ENCODE peak calls at places on chromosomes 1 and 21, in eight cellular contexts. G is heart right ventricle; J is hepatocyte; O is heart left ventricle; K is psoas muscle; Q is IMR-90; N is CD4-positive, CD25-positive, alpha-beta regulatory T cell; M is A549. H is an unnamed sample. For H3K4me1, the result is how much of the 10 kb centered on the place peaks cover.

GRCh38 chr1:31420716-31421115 is 7.7 kb downstream of the SERINC2 start:
- DNase-seq in G (no peak), J (no peak), O (no peak), K (no peak), Q (no peak), N (no peak), M (no peak), H (no peak)

GRCh38 chr21:18545908-18546307 is 142.3 kb upstream of the TMPRSS15 start:
- DNase-seq in G (no peak), J (no peak), O (no peak), K (no peak), Q (no peak), N (no peak), M (no peak), H (no peak)

GRCh38 chr1:145688924-145689323 is 18.2 kb downstream of the PDZK1 start:
- DNase-seq in G (no peak), J (no peak), O (no peak), K (no peak), Q (no peak), N (no peak), M (no peak), H (no peak)

GRCh38 chr1:229339520-229339919 is 3.3 kb downstream of the CCSAP start:
- DNase-seq in G (no peak), J (no peak), O (no peak), K (no peak), Q (no peak), N (no peak), M (no peak), H (no peak)

GRCh38 chr1:17653728-17654351 is 101.3 kb upstream of the ACTL8 start:
- DNase-seq in G (peak), J (peak), O (no peak), K (peak), Q (peak), N (no peak), M (peak), H (peak)

GRCh38 chr1:245701631-245702030 is 546.8 kb downstream of the KIF26B start:
- DNase-seq in G (no peak), J (no peak), O (no peak), K (no peak), Q (no peak), N (no peak), M (no peak), H (no peak)

GRCh38 chr1:167328762-167329483 is 108.2 kb downstream of the POU2F1 start:
- DNase-seq in G (peak), J (no peak), O (no peak), K (no peak), Q (peak), N (no peak), M (no peak), H (no peak)

GRCh38 chr1:66890621-66891020 is 34.0 kb downstream of the DNAI4 start:
- DNase-seq in G (no peak), J (no peak), O (no peak), K (no peak), Q (no peak), N (no peak), M (no peak), H (no peak)

GRCh38 chr1:228756457-228756856 is 21.2 kb downstream of the RHOU start:
- DNase-seq in G (no peak), J (no peak), O (no peak), K (no peak), Q (no peak), N (no peak), M (no peak), H (no peak)

GRCh38 chr1:227887697-227888403 is 59.9 kb downstream of the WNT9A start:
- DNase-seq in G (peak), J (peak), O (peak), K (peak), Q (no peak), N (no peak), M (no peak), H (peak)

GRCh38 chr1:41351262-41352151 is 9.7 kb upstream of the FOXO6 start:
- DNase-seq in G (no peak), J (no peak), O (peak), K (no peak), Q (no peak), N (no peak), M (no peak), H (no peak)

GRCh38 chr1:206955476-206956312 is 9.4 kb upstream of the PIGR start:
- DNase-seq in G (no peak), J (peak), O (no peak), K (no peak), Q (no peak), N (no peak), M (no peak), H (no peak)

GRCh38 chr1:208170252-208170651 is 73.9 kb downstream of the PLXNA2 start:
- DNase-seq in G (peak), J (no peak), O (peak), K (no peak), Q (no peak), N (no peak), M (no peak), H (peak)

GRCh38 chr1:210132582-210132981 is 100.0 kb upstream of the SERTAD4 start:
- DNase-seq in G (no peak), J (peak), O (no peak), K (no peak), Q (peak), N (no peak), M (no peak), H (no peak)

GRCh38 chr1:109704173-109704572 is 7.9 kb upstream of the GSTM5 start:
- DNase-seq in G (no peak), J (no peak), O (no peak), K (no peak), Q (peak), N (no peak), M (no peak), H (no peak)

GRCh38 chr1:4792565-4792964 is 138.2 kb downstream of the AJAP1 start:
- DNase-seq in G (no peak), J (no peak), O (no peak), K (no peak), Q (no peak), N (no peak), M (no peak), H (no peak)

GRCh38 chr1:161492827-161493226 is 12.4 kb upstream of the FCGR2A start:
- DNase-seq in G (no peak), J (no peak), O (no peak), K (no peak), Q (no peak), N (no peak), M (no peak), H (no peak)

GRCh38 chr1:25780318-25781129 is 19.5 kb upstream of the SELENON start:
- DNase-seq in G (no peak), J (peak), O (no peak), K (no peak), Q (peak), N (no peak), M (no peak), H (no peak)

GRCh38 chr1:117511273-117511672 is 94.6 kb upstream of the TENT5C start:
- DNase-seq in G (no peak), J (no peak), O (no peak), K (no peak), Q (peak), N (no peak), M (no peak), H (no peak)

GRCh38 chr1:27525296-27526271 is 35.6 kb upstream of the WASF2 start:
- DNase-seq in G (peak), J (peak), O (peak), K (peak), Q (peak), N (peak), M (no peak), H (peak)

GRCh38 chr1:215132156-215132555 is 49.6 kb downstream of the KCNK2 start:
- DNase-seq in G (no peak), J (no peak), O (no peak), K (no peak), Q (peak), N (no peak), M (no peak), H (no peak)

GRCh38 chr1:19345391-19345790 is 33.3 kb downstream of the SLC66A1 start:
- DNase-seq in G (no peak), J (no peak), O (no peak), K (no peak), Q (no peak), N (no peak), M (no peak), H (no peak)

GRCh38 chr1:38929476-38929875 is 12.2 kb downstream of the RHBDL2 start:
- DNase-seq in G (peak), J (no peak), O (no peak), K (no peak), Q (no peak), N (no peak), M (no peak), H (no peak)

GRCh38 chr1:202274611-202275010 is 67.1 kb downstream of the UBE2T start:
- DNase-seq in G (no peak), J (peak), O (peak), K (no peak), Q (peak), N (peak), M (peak), H (no peak)

GRCh38 chr1:152954436-152954835 is 7.4 kb downstream of the SPRR5 start:
- DNase-seq in G (no peak), J (no peak), O (no peak), K (no peak), Q (no peak), N (no peak), M (no peak), H (no peak)

GRCh38 chr1:32181065-32181464 is 1.6 kb downstream of the TXLNA start:
- DNase-seq in G (no peak), J (no peak), O (no peak), K (no peak), Q (no peak), N (no peak), M (no peak), H (no peak)

GRCh38 chr1:52952112-52952511 is 25.0 kb downstream of the SCP2 start:
- DNase-seq in G (no peak), J (no peak), O (no peak), K (no peak), Q (no peak), N (no peak), M (no peak), H (no peak)

GRCh38 chr1:212782422-212783154 is 9.0 kb downstream of the NSL1 start:
- DNase-seq in G (no peak), J (peak), O (peak), K (no peak), Q (peak), N (no peak), M (no peak), H (no peak)

GRCh38 chr1:15684042-15684461 is at the start of gene PLEKHM2:
- DNase-seq in G (peak), J (peak), O (peak), K (peak), Q (peak), N (peak), M (peak), H (peak)

GRCh38 chr1:34272152-34272551 is 95.4 kb downstream of the C1orf94 start:
- DNase-seq in G (no peak), J (no peak), O (no peak), K (no peak), Q (no peak), N (no peak), M (no peak), H (no peak)

GRCh38 chr1:65539272-65540131 is 119.0 kb downstream of the LEPR start:
- DNase-seq in G (no peak), J (no peak), O (no peak), K (no peak), Q (no peak), N (no peak), M (no peak), H (no peak)

GRCh38 chr1:24263211-24263610 is 55.9 kb upstream of the GRHL3 start:
- DNase-seq in G (no peak), J (no peak), O (no peak), K (no peak), Q (no peak), N (no peak), M (no peak), H (no peak)

GRCh38 chr1:46528297-46528955 is 23.0 kb downstream of the KNCN start:
- DNase-seq in G (no peak), J (no peak), O (no peak), K (no peak), Q (peak), N (no peak), M (no peak), H (no peak)

GRCh38 chr1:108000620-108001105 is 35.7 kb upstream of the VAV3 start:
- DNase-seq in G (peak), J (peak), O (peak), K (peak), Q (peak), N (no peak), M (no peak), H (peak)

GRCh38 chr1:7500381-7501258 is 270.5 kb upstream of the VAMP3 start:
- DNase-seq in G (no peak), J (no peak), O (no peak), K (no peak), Q (no peak), N (no peak), M (no peak), H (peak)

GRCh38 chr1:92884195-92884594 is 52.4 kb downstream of the RPL5 start:
- DNase-seq in G (no peak), J (no peak), O (no peak), K (no peak), Q (no peak), N (no peak), M (no peak), H (no peak)

GRCh38 chr1:24175033-24175755 is 11.9 kb downstream of the IFNLR1 start:
- DNase-seq in G (no peak), J (no peak), O (no peak), K (no peak), Q (no peak), N (no peak), M (no peak), H (no peak)

GRCh38 chr21:41508415-41509205 is 652 bp upstream of the TMPRSS2 start:
- DNase-seq in G (no peak), J (peak), O (no peak), K (no peak), Q (no peak), N (no peak), M (no peak), H (no peak)
- H3K4me3 ChIP-seq in G (peak), J (no peak), O (peak), K (no peak), Q (no peak), N (no peak), M (peak), H (peak)

DNA sequence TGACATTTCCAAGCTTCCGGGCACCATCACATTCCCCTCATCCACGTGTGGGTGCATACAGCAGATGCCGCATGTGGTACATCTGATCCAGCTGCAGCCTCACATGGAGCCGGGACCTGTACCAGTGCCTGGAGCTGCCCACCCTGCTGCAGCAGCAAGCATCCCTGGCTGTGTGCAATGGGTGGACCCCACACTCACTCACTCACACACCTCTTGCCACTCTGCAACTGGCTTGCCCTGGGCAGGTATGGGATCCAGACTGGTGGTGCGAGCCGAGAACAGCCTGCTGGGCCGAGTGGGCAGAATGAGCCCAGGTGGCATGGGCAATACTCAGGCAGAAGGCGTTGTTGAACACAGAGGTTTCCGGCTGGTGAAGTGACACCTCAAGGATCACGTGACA is 75.0 kb downstream of the DPYD start:
- DNase-seq in G (peak), J (no peak), O (no peak), K (no peak), Q (no peak), N (no peak), M (no peak), H (no peak)
- H3K4me1 ChIP-seq in G (under half), J (under half), O (under half), K (under half), Q (under half), N (under half), M (under half), H (under half)

GRCh38 chr1:217003355-217003754 is 280.1 kb upstream of the ESRRG start:
- DNase-seq in G (no peak), J (no peak), O (no peak), K (no peak), Q (no peak), N (no peak), M (no peak), H (no peak)

DNA sequence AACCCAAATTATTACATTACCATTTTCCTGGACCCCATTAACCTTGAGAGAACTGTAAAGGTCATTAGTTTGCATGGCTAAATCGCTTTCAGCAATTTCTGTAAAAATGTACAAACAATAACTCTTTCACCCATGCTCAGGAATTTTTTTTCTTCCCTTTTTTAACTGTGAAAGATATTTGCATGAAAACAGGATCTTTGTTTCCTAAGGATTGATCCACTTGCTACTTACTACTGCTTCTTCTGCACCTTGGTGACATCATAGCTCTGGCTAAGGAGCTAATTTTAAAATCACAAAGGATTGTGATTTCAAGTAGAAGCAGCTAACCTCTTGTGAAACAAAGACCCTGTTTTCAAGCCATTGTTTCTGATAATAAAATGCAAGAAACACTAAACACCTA is 274.6 kb upstream of the ESRRG start:
- DNase-seq in G (no peak), J (no peak), O (no peak), K (no peak), Q (no peak), N (no peak), M (no peak), H (no peak)
- H3K4me3 ChIP-seq in G (no peak), J (no peak), O (no peak), K (no peak), Q (no peak), N (no peak), M (no peak), H (no peak)

GRCh38 chr1:170203693-170204092 is 57.9 kb downstream of the NTMT2 start:
- DNase-seq in G (no peak), J (no peak), O (no peak), K (no peak), Q (no peak), N (no peak), M (no peak), H (no peak)
- H3K4me1 ChIP-seq in G (under half), J (under half), O (under half), K (under half), Q (under half), N (under half), M (under half), H (under half)

GRCh38 chr1:235649722-235650163 is at the start of gene GNG4:
- DNase-seq in G (no peak), J (peak), O (no peak), K (no peak), Q (no peak), N (no peak), M (no peak), H (no peak)

GRCh38 chr1:235646463-235646862 is 3.1 kb downstream of the GNG4 start:
- DNase-seq in G (no peak), J (no peak), O (no peak), K (no peak), Q (no peak), N (no peak), M (no peak), H (no peak)

GRCh38 chr1:235650341-235651169 is 971 bp upstream of the GNG4 start:
- DNase-seq in G (no peak), J (peak), O (no peak), K (no peak), Q (no peak), N (no peak), M (no peak), H (peak)

GRCh38 chr1:235648954-235649721 is 446 bp downstream of the GNG4 start:
- DNase-seq in G (peak), J (peak), O (peak), K (peak), Q (peak), N (peak), M (no peak), H (peak)

DNA sequence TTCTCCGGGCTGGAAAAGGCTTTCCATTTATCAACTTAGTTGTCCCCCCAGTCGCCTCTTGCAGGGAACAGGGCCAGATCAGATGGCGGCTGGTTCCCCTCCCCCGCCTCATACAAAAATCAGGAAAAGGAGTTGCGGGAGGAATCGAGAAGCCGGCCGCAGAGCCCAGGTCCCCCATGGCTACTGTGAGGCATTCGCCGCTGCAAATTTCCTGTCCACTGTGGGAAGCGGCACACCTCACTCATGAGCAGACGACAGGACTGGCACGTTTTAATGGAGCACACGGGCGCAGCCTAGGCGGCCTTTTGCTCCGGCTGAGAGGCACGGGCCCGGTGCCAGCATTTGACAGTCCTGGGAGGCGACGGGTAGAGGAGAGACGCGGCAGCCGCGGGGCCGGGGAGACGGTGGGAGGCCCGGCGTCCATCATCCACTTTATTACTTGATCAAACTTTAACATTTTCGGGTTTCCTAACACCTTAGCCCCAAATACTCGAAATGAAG is 1.1 kb downstream of the GNG4 start:
- DNase-seq in G (no peak), J (peak), O (no peak), K (peak), Q (no peak), N (no peak), M (no peak), H (no peak)
- H3K4me3 ChIP-seq in G (no peak), J (peak), O (peak), K (peak), Q (no peak), N (no peak), M (peak), H (no peak)

DNA sequence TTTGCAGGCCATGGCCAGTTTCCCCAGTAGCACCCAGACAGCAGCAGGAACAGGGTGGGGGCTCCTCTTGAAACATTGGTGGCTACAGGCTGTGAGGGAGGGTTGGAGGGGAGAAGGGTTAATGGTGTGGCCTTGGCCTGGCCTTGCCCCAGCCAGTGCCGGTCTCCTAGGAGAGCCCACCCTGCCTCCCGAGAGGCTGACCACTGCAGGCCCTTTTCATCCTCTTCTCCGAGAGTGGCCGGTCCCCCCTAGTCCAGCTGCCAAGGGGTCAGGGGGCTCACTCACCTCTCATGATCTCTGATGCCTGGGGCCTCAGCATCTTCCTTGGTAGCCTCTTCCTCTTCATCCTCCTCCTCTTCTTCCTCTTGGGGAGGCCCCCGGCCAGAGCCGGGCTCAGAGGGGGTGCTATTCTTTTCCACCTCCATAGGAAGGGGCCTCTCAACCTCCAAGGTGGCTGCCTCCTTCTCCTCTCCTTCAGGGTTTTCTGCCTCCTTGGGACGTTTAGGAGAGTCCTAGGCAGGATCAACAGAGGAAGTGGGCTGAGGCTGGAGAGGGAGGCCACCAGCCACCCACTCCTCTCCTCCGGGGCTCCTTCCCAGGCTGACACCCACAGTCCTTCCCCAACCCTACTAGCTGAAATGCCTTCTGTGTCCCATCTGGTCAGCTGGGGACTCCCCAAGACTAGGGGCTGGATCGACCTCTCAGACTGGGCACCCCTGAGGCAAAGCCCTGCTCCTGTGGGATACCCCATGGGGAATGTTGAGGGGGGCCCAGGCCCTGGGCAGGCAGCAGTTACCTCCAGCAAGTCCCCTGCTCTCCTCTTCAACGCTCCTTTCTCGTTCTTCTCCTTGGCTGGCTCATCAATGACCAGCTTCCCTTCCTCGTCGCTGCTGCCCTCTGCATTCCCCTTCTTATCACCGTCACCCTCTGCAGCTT is 2.7 kb upstream of the MRPL24 start:
- DNase-seq in G (no peak), J (no peak), O (peak), K (no peak), Q (no peak), N (no peak), M (no peak), H (no peak)
- H3K4me1 ChIP-seq in G (under half), J (under half), O (under half), K (under half), Q (under half), N (under half), M (under half), H (under half)

H was measured in right cardiac atrium.